ENCODE peak calls at places on chromosomes 3 and 15, in five cellular contexts. K is A549, P is K562, S is GM23338, I is SK-N-SH. Q is an unnamed sample.

GRCh38 chr3:61118830-61119229 is 132.4 kb downstream of the FHIT start:
- DNase-seq in K (no peak), I (no peak), S (no peak), P (no peak), Q (no peak)

GRCh38 chr3:181710581-181711255 is 1.0 kb upstream of the SOX2 start:
- DNase-seq in P (no peak), K (no peak), I (no peak), S (peak; percentile 94), Q (no peak)

GRCh38 chr3:78257956-78258530 is 1218.1 kb downstream of the ROBO2 start:
- DNase-seq in I (no peak), P (no peak), S (no peak), K (no peak), Q (no peak)

GRCh38 chr15:74784854-74785715 is 3.2 kb downstream of the CSK start:
- DNase-seq in K (no peak), P (no peak), I (no peak), S (no peak), Q (no peak)

GRCh38 chr3:129608087-129608935 is 1.8 kb upstream of the PLXND1 start:
- DNase-seq in S (peak; percentile 78), I (peak; percentile 72), P (no peak), K (no peak), Q (no peak)

GRCh38 chr3:31268868-31269267 is 263.9 kb upstream of the STT3B start:
- DNase-seq in K (no peak), S (no peak), I (no peak), P (no peak), Q (no peak)

GRCh38 chr15:71804695-71805470 is 5.5 kb upstream of the NR2E3 start:
- DNase-seq in K (no peak), P (no peak), I (peak; percentile 22), S (no peak), Q (no peak)

GRCh38 chr3:78507196-78507984 is 1260.4 kb downstream of the ROBO1 start:
- DNase-seq in I (no peak), S (no peak), P (no peak), K (no peak), Q (no peak)

GRCh38 chr15:49415171-49415570 is 7.9 kb upstream of the FGF7 start:
- DNase-seq in I (no peak), P (no peak), K (no peak), S (no peak), Q (no peak)

GRCh38 chr3:126464093-126464492 is 11.6 kb downstream of the ZXDC start:
- DNase-seq in S (no peak), K (no peak), I (no peak), P (no peak), Q (no peak)

GRCh38 chr3:53842436-53843194 is 3.6 kb downstream of the CHDH start:
- DNase-seq in S (peak; percentile 43), I (no peak), P (no peak), K (peak; percentile 8), Q (peak; percentile 46)

GRCh38 chr3:99789322-99789721 is 28.3 kb upstream of the CMSS1 start:
- DNase-seq in S (peak; percentile 51), P (peak; percentile 8), K (peak; percentile 33), I (peak; percentile 62), Q (no peak)

GRCh38 chr3:129576514-129577345 is 29.7 kb downstream of the PLXND1 start:
- DNase-seq in S (no peak), P (no peak), I (no peak), K (no peak), Q (no peak)

GRCh38 chr3:133574260-133574881 is 885 bp downstream of the CDV3 start:
- DNase-seq in K (no peak), P (peak; percentile 61), I (peak; percentile 85), S (peak; percentile 74), Q (no peak)

GRCh38 chr3:56314842-56315241 is 153.4 kb downstream of the ERC2 start:
- DNase-seq in P (no peak), K (no peak), I (no peak), S (peak; percentile 51), Q (no peak)

GRCh38 chr15:78761020-78761419 is 50.2 kb downstream of the ADAMTS7 start:
- DNase-seq in I (no peak), S (no peak), P (no peak), K (no peak), Q (no peak)

GRCh38 chr3:139378587-139378986 is 10.9 kb downstream of the COPB2 start:
- DNase-seq in K (no peak), P (no peak), I (peak; percentile 22), S (no peak), Q (no peak)

GRCh38 chr3:179719048-179719734 is 66.4 kb downstream of the USP13 start:
- DNase-seq in S (peak; percentile 36), I (no peak), P (no peak), K (no peak), Q (no peak)

GRCh38 chr3:197173620-197174019 is 124.8 kb downstream of the DLG1 start:
- DNase-seq in P (no peak), S (no peak), K (no peak), I (no peak), Q (no peak)

GRCh38 chr3:49967307-49967706 is 27.4 kb downstream of the RBM6 start:
- DNase-seq in K (no peak), I (no peak), P (no peak), S (no peak), Q (no peak)

GRCh38 chr15:60006203-60006782 is 2.2 kb downstream of the FOXB1 start:
- DNase-seq in I (peak; percentile 40), K (no peak), P (peak; percentile 46), S (peak; percentile 94), Q (peak; percentile 10)

GRCh38 chr3:179272385-179272784 is 21.5 kb upstream of the KCNMB3 start:
- DNase-seq in S (no peak), I (peak; percentile 34), P (no peak), K (no peak), Q (no peak)

GRCh38 chr15:55627730-55628368 is 39.7 kb upstream of the PYGO1 start:
- DNase-seq in K (peak; percentile 89), I (no peak), P (no peak), S (peak; percentile 40), Q (peak; percentile 94)

GRCh38 chr3:34016925-34017592 is 218.6 kb downstream of the PDCD6IP start:
- DNase-seq in S (no peak), P (no peak), K (no peak), I (no peak), Q (no peak)

GRCh38 chr15:95018888-95019545 is 787.7 kb downstream of the MCTP2 start:
- DNase-seq in K (no peak), S (no peak), P (no peak), I (no peak), Q (peak; percentile 60)

DNA sequence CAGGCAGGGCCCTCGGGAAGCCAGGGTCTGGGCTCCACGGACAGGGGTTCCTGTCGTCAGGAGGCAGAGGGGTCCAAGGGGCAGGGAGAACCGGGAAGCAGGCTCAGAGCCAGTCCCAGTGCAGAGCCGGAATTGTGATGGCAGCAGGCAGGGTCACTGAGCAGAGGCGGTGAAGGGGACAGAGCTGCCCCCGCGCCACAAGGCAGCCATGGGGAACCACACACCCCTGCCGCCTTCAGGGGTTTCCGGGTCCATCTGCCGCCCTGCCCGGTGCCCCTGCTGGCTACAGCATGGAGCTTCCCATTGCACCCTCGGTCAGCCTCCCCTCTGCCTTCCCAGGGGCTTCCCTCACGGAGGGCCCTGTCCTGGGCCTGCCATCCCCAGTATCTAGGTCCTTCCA is 136.8 kb downstream of the NSMCE3 start:
- DNase-seq in S (no peak), I (peak; percentile 22), K (no peak), P (no peak), Q (no peak)
- TF ChIP-seq REST in S (no peak), I (no peak), K (no peak), P (no peak), Q (no peak)

DNA sequence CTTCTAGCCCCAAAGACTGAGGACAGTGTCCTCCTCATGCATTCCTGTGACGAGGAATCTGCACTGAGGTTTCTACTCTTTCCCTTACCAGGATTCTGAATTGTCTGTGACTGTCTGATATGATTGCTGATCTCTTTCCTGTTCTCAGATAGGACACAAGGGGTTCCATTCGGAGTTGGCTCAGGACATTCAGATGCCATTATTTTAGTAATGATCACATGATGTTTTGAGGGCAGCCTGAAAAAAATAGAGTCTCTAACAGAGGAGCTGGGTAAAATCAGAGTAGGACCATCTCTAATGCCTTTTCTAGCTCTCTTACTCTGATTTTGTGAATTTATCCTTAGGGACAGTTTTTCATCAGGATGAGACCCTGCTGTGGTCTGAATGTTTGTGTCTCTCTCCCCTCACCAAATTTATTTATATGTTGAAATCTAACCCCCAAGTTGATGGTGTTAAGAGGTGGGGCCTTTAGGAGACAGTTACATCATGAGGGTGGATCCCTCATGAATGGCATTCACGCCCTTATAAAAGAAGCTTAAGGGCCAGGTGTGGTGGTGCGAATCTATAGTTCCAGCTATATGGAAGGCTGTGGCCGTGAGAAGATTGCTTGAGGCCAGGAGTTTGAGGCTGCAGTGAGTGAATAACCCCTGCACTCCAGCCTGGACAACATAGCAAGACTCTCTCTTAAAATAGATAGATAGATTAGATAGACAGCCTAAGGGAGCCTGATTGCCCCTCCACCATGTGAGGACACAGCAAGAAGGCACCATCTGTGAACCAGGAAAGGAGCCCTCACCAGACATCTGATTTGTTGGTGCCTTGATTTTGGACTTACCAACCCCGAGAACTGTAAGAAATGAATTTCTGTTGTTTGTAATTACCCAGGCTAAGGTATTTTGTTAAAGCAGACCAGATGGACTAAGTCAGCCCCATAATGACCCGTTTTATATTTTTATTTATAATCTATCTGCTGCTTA is 24.4 kb downstream of the FNDC3B start:
- DNase-seq in K (no peak), P (no peak), I (no peak), S (no peak), Q (no peak)
- H3K4me1 ChIP-seq in K (peaks cover 97% of the 10 kb centered on the region), P (peaks cover 45% of the 10 kb centered on the region), I (peaks cover 11% of the 10 kb centered on the region), S (peaks cover 24% of the 10 kb centered on the region), Q (peaks cover 60% of the 10 kb centered on the region)

DNA sequence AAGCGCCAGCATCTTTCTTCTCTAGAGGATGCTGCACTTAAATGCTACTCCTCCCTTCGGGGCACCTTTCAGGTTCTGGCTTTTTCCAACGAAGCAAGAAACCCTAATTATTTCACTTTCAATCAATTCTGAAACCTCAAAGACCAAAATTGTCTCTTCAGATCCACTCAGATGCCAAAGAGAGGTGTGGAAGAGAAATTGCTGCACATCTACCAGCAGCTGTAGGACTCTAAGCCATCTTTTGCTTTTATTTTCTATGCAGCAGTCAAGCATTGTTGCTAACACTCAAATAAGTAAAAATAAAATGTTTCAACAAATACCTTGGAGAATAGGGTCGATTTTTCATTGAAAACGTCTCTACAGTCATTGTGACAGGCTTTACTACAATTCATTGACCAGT is 66.3 kb upstream of the CFAP20DC start:
- DNase-seq in S (no peak), I (no peak), K (no peak), P (no peak), Q (no peak)
- TF ChIP-seq REST in S (no peak), I (no peak), K (no peak), P (no peak), Q (no peak)

DNA sequence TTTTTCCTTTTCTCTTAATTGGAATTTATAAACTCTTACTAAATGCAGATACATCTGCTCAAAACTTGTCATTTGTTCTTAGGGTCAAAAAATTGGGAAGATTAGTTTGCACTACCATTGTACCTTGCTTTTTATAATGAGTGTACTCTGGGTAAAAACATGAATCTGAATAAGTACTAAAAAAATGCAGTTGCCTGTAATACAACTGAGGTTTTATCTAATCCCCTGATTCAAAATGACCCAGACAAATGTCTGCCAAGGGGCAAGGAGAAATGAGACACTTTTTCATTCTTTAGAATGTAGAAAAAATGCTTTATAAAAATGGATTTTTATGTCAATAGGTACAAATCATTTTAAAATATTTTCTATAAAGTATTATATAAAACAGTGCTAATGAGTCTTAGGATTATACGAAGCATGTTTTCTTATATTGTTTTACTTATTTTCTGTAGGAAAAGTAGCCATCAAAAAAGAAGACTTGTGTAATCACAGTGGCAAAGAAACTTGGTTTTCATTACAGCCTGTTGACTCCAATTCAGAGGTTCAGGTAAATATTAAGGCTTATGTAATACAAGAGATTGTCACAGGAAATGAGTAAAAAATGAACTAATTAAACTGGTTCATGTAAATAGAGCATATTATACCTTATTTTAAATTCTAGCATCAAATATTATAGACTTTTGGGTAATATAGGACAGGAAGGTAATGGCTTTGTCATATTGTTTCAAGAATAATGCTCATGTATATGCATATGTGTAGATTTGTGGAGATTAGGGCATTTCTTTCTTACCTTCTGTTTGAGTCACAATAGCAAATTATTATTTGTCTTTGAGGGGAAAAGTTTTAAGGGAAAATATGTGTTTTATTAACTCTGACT is 42.7 kb downstream of the RASA2 start:
- DNase-seq in P (no peak), I (no peak), K (no peak), S (peak; percentile 32), Q (no peak)
- H3K4me1 ChIP-seq in P (no peaks in the 10 kb centered on the region), I (no peaks in the 10 kb centered on the region), K (peaks cover 41% of the 10 kb centered on the region), S (peaks cover 8% of the 10 kb centered on the region), Q (no peaks in the 10 kb centered on the region)